ENCODE peak calls at places on chromosomes 16 and 17, in eight cellular contexts. S is NCI-H2081; R is dermis microvascular lymphatic vessel endothelial cell; L is COR-L47; Z is colonic mucosa; P is CD8-positive, alpha-beta memory T cell; H is NCI-H2107; I is stimulated activated CD4-positive, alpha-beta T cell treated with anti-CD3 and anti-CD28 coated beads, TNF-alpha, amount 100 ng/mL, for 48 hours. O is an unnamed sample.

GRCh38 chr17:56737741-56738161 is 96.0 kb downstream of the C17orf67 start:
- DNase-seq in S (no peak), R (no peak), L (no peak), Z (no peak), P (no peak), H (no peak), I (no peak), O (no peak)

GRCh38 chr17:2263183-2263954 is 40.2 kb downstream of the SMG6 start:
- DNase-seq in S (no peak), R (no peak), L (no peak), Z (no peak), P (no peak), H (no peak), I (no peak), O (no peak)

GRCh38 chr17:82388223-82388921 is 16.8 kb downstream of the UTS2R start:
- DNase-seq in S (no peak), R (no peak), L (no peak), Z (peak), P (no peak), H (no peak), I (no peak), O (no peak)

GRCh38 chr17:61459968-61460718 is 7.9 kb downstream of the TBX4 start:
- DNase-seq in S (no peak), R (no peak), L (no peak), Z (peak), P (no peak), H (no peak), I (no peak), O (no peak)

GRCh38 chr17:40473573-40474365 is 27.7 kb downstream of the TNS4 start:
- DNase-seq in S (no peak), R (no peak), L (no peak), Z (no peak), P (no peak), H (no peak), I (no peak), O (no peak)

GRCh38 chr17:47604268-47604927 is 45.3 kb upstream of the KPNB1 start:
- DNase-seq in S (peak), R (no peak), L (peak), Z (no peak), P (no peak), H (no peak), I (no peak), O (no peak)

GRCh38 chr17:27494192-27495091 is 38.2 kb downstream of the KSR1 start:
- DNase-seq in S (no peak), R (peak), L (no peak), Z (peak), P (no peak), H (no peak), I (no peak), O (no peak)

GRCh38 chr16:87956771-87957279 is 5.6 kb downstream of the BANP start:
- DNase-seq in S (no peak), R (no peak), L (peak), Z (no peak), P (no peak), H (no peak), I (no peak), O (no peak)

GRCh38 chr16:30567991-30568638 is 3.4 kb downstream of the ZNF688 start:
- DNase-seq in S (no peak), R (no peak), L (no peak), Z (no peak), P (peak), H (no peak), I (no peak), O (peak)

O was measured in T-helper 9 cell.